ENCODE peak calls at places on chromosomes 2 and 18, in five cellular contexts. L is adipocyte; R is stimulated activated CD8-positive, alpha-beta memory T cell treated with anti-CD3 and anti-CD28 coated beads, Interleukin-12 subunit alpha, Interleukin-12 subunit beta, amount 100 ng/mL, for 4 hours; U is posterior cingulate gyrus; J is RPMI7951. S is an unnamed sample.

GRCh38 chr18:79121746-79122474 is 52.7 kb downstream of the ATP9B start:
- DNase-seq in L (peak; percentile 29), R (no peak), U (no peak), J (no peak), S (no peak)

GRCh38 chr2:69119541-69119940 is 106.6 kb downstream of the ANTXR1 start:
- DNase-seq in L (no peak), R (no peak), U (no peak), J (no peak), S (no peak)

GRCh38 chr2:124027182-124027581 is 2.1 kb downstream of the CNTNAP5 start:
- DNase-seq in L (peak; percentile 64), R (no peak), U (no peak), J (peak; percentile 50), S (peak; percentile 22)

GRCh38 chr2:64063454-64063853 is 44.2 kb upstream of the VPS54 start:
- DNase-seq in L (no peak), R (no peak), U (no peak), J (no peak), S (no peak)

GRCh38 chr2:153917570-153917969 is 45.8 kb downstream of the GALNT13 start:
- DNase-seq in L (no peak), R (no peak), U (no peak), J (no peak), S (no peak)

GRCh38 chr18:77733292-77733903 is 483.8 kb downstream of the GALR1 start:
- DNase-seq in L (no peak), R (no peak), U (no peak), J (no peak), S (no peak)

GRCh38 chr2:133657591-133657990 is 89.3 kb upstream of the NCKAP5 start:
- DNase-seq in L (no peak), R (no peak), U (no peak), J (peak; percentile 91), S (no peak)

GRCh38 chr2:239819974-239820555 is 205.1 kb downstream of the NDUFA10 start:
- DNase-seq in L (no peak), R (no peak), U (no peak), J (peak; percentile 50), S (peak; percentile 84)

GRCh38 chr2:54372361-54372760 is 83.8 kb upstream of the SPTBN1 start:
- DNase-seq in L (no peak), R (no peak), U (no peak), J (no peak), S (no peak)

GRCh38 chr18:70289351-70290330 is 796 bp downstream of the SOCS6 start:
- DNase-seq in L (peak; percentile 72), R (no peak), U (no peak), J (peak; percentile 17), S (peak; percentile 37)

GRCh38 chr18:5900249-5900648 is 4.9 kb upstream of the TMEM200C start:
- DNase-seq in L (no peak), R (no peak), U (no peak), J (no peak), S (no peak)